ENCODE peak calls at places on chromosome 10, in six cellular contexts. Y is NCI-H1694; C is left colon; A is activated CD8-positive, alpha-beta T cell treated with anti-CD3 and anti-CD28 coated beads for 36 hours; F is GM12878; L is right lobe of liver. X is an unnamed sample.

GRCh38 chr10:29877798-29878491 is 181.4 kb downstream of the JCAD start:
- DNase-seq in Y (no peak), C (no peak), A (no peak), F (no peak), L (no peak), X (no peak)

GRCh38 chr10:122515588-122516231 is 44.8 kb upstream of the DMBT1 start:
- DNase-seq in Y (no peak), C (no peak), A (peak; percentile 91), F (no peak), L (no peak), X (peak; percentile 40)

GRCh38 chr10:21814866-21815265 is 188.7 kb downstream of the DNAJC1 start:
- DNase-seq in Y (no peak), C (no peak), A (no peak), F (no peak), L (no peak), X (no peak)

GRCh38 chr10:34163075-34163905 is 651.8 kb downstream of the PARD3 start:
- DNase-seq in Y (no peak), C (no peak), A (no peak), F (no peak), L (no peak), X (no peak)

GRCh38 chr10:33509231-33509871 is 174.9 kb upstream of the NRP1 start:
- DNase-seq in Y (no peak), C (peak; percentile 14), A (peak; percentile 56), F (peak; percentile 25), L (no peak), X (peak; percentile 31)

GRCh38 chr10:90960355-90960814 is 39.5 kb upstream of the ANKRD1 start:
- DNase-seq in Y (no peak), C (no peak), A (no peak), F (peak; percentile 31), L (no peak), X (no peak)

GRCh38 chr10:4243651-4244050 is 458.6 kb upstream of the KLF6 start:
- DNase-seq in Y (no peak), C (no peak), A (peak; percentile 47), F (no peak), L (no peak), X (no peak)

GRCh38 chr10:51063659-51064535 is 10.4 kb upstream of the PRKG1 start:
- DNase-seq in Y (peak; percentile 52), C (no peak), A (no peak), F (no peak), L (no peak), X (no peak)

GRCh38 chr10:15035385-15036301 is 8.1 kb upstream of the OLAH start:
- DNase-seq in Y (no peak), C (peak; percentile 17), A (peak; percentile 5), F (no peak), L (peak; percentile 46), X (no peak)

GRCh38 chr10:95850791-95851190 is 57.0 kb upstream of the CC2D2B start:
- DNase-seq in Y (no peak), C (no peak), A (no peak), F (no peak), L (no peak), X (no peak)